ENCODE peak calls at places on chromosomes 12 and 14, in ten cellular contexts. Q is fibroblast of lung, T is cardiac fibroblast, F is AG10803, G is lung, E is HFF-Myc, K is PC-3, N is kidney epithelial cell, V is NB4, L is uterus. B is an unnamed sample.

GRCh38 chr12:8709124-8709830 is 11.5 kb downstream of the RIMKLB start:
- DNase-seq in T (no peak), G (no peak), L (no peak), Q (no peak), N (no peak), V (no peak), E (no peak), F (peak; percentile 35), K (no peak), B (peak; percentile 56)

GRCh38 chr14:91078095-91078737 is 17.8 kb upstream of the RPS6KA5 start:
- DNase-seq in L (no peak), K (no peak), Q (no peak), T (no peak), N (no peak), E (no peak), F (no peak), G (no peak), V (no peak), B (peak; percentile 22)

GRCh38 chr12:2179953-2180736 is 127.4 kb downstream of the CACNA1C start:
- DNase-seq in F (peak; percentile 92), V (no peak), E (peak; percentile 88), T (peak; percentile 96), Q (peak; percentile 95), N (peak; percentile 37), G (no peak), K (peak; percentile 76), L (peak; percentile 82), B (no peak)

GRCh38 chr14:96362071-96362964 is 823 bp downstream of the ATG2B start:
- DNase-seq in L (no peak), G (peak; percentile 60), V (peak; percentile 72), E (no peak), T (peak; percentile 42), N (peak; percentile 14), K (peak; percentile 71), F (peak; percentile 25), Q (peak; percentile 38), B (peak; percentile 77)

GRCh38 chr12:100799770-100800169 is 5.2 kb downstream of the ANO4 start:
- DNase-seq in N (no peak), T (no peak), V (no peak), L (no peak), E (no peak), Q (peak; percentile 46), F (peak; percentile 33), G (no peak), K (peak; percentile 27), B (no peak)

GRCh38 chr14:70708717-70709570 is 67.2 kb downstream of the TTC9 start:
- DNase-seq in V (no peak), L (no peak), E (no peak), K (no peak), T (no peak), N (no peak), G (no peak), F (no peak), Q (no peak), B (no peak)

GRCh38 chr12:24943947-24944597 is 4.8 kb downstream of the BCAT1 start:
- DNase-seq in T (no peak), N (no peak), Q (peak; percentile 81), G (no peak), K (no peak), V (no peak), F (no peak), L (no peak), E (no peak), B (no peak)

GRCh38 chr14:23121401-23121800 is 2.3 kb upstream of the CEBPE start:
- DNase-seq in E (no peak), V (no peak), F (peak; percentile 71), G (no peak), K (peak; percentile 49), T (peak; percentile 94), N (peak; percentile 55), Q (peak; percentile 82), L (peak; percentile 74), B (peak; percentile 74)

GRCh38 chr12:98490491-98491453 is 24.6 kb upstream of the TMPO start:
- DNase-seq in V (peak; percentile 88), T (peak; percentile 92), N (peak; percentile 74), F (peak; percentile 89), L (peak; percentile 91), Q (peak; percentile 88), K (peak; percentile 90), G (peak; percentile 87), E (peak; percentile 83), B (peak; percentile 94)

GRCh38 chr12:87439990-87440827 is 589.0 kb downstream of the C12orf50 start:
- DNase-seq in L (no peak), G (no peak), T (peak; percentile 87), F (peak; percentile 66), E (peak; percentile 4), V (peak; percentile 19), N (peak; percentile 95), K (peak; percentile 95), Q (peak; percentile 97), B (peak; percentile 77)

GRCh38 chr14:62029569-62029924 is 267.3 kb downstream of the SNAPC1 start:
- DNase-seq in N (no peak), V (no peak), K (no peak), Q (no peak), E (no peak), F (no peak), G (no peak), T (no peak), L (no peak), B (no peak)

GRCh38 chr14:62030387-62030786 is 268.2 kb downstream of the SNAPC1 start:
- DNase-seq in T (no peak), Q (no peak), V (no peak), F (no peak), G (no peak), E (no peak), L (no peak), K (no peak), N (no peak), B (no peak)

GRCh38 chr14:62031504-62031903 is 269.3 kb downstream of the SNAPC1 start:
- DNase-seq in L (no peak), G (no peak), V (no peak), T (no peak), N (no peak), Q (no peak), F (no peak), E (no peak), K (peak; percentile 74), B (no peak)

DNA sequence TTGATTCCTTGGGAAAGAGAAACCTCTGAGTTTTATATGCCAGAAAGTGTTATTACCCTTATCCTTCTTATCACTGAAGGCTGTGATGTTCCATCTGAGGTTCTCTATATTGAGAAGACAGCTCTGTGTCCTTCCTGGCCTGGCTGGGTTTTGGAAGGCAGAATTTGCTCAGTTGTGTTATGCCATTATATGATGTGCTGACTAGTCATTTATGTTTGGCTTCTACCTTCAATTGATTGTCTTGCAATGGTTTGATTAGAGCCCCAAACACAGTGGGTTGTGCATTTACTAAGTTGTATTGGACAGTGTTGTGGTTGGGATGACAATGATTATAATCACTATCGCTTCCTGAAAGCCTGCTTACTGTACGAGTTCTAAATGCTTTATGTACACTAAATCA is 265.7 kb downstream of the SNAPC1 start:
- DNase-seq in L (no peak), F (no peak), Q (no peak), T (no peak), N (no peak), K (no peak), V (no peak), G (no peak), E (no peak), B (no peak)
- TF ChIP-seq CTCF in L (no peak), F (no peak), Q (no peak), T (no peak), N (no peak), K (no peak), V (no peak), G (no peak), E (no peak), B (no peak)

GRCh38 chr14:24432259-24433131 is 2.7 kb downstream of the KHNYN start:
- DNase-seq in Q (no peak), G (no peak), E (no peak), T (no peak), F (no peak), V (no peak), L (no peak), N (no peak), K (no peak), B (no peak)
- H3K4me3 ChIP-seq in Q (no peak overlapping the region), G (no peak overlapping the region), E (peak overlapping the region; percentile 61), T (peak overlapping the region; percentile 84), F (peak overlapping the region; percentile 79), V (peak overlapping the region; percentile 28), L (no peak overlapping the region), N (no peak overlapping the region), K (peak overlapping the region; percentile 98), B (peak overlapping the region; percentile 88)

DNA sequence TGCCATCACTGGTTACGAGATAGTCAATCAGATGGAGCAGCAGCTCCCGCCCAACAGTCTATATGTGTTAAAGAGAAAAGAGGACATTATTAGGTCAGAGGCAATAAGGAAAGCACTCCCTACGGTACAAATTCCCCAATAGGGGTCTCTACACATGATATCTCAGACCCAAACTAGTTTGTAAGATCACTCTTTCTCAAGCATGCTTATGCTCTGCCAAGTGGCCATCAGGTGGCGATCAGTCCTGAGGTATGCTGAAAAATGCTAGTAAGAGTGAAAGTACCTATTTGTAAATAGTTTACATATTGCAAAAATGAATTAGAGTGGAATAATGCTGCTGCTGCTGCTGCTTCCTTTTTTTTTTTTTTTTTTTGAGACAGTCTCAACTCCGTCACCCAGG is 61.1 kb downstream of the CPM start:
- DNase-seq in F (no peak), G (no peak), V (peak; percentile 68), K (peak; percentile 62), E (no peak), L (no peak), N (no peak), Q (no peak), T (peak; percentile 41), B (no peak)
- TF ChIP-seq CTCF in F (peak; percentile 38), G (no peak), V (peak; percentile 54), K (peak; percentile 76), E (peak; percentile 44), L (no peak), N (peak; percentile 46), Q (peak; percentile 27), T (peak; percentile 39), B (peak; percentile 27)

GRCh38 chr12:6268484-6269157 is 41.9 kb upstream of the PLEKHG6 start:
- DNase-seq in F (no peak), G (no peak), T (no peak), N (no peak), Q (no peak), V (no peak), K (no peak), E (no peak), L (no peak), B (no peak)
- H3K4me3 ChIP-seq in F (no peak overlapping the region), G (no peak overlapping the region), T (no peak overlapping the region), N (no peak overlapping the region), Q (no peak overlapping the region), V (no peak overlapping the region), K (no peak overlapping the region), E (no peak overlapping the region), L (no peak overlapping the region), B (no peak overlapping the region)

GRCh38 chr14:59189281-59189821 is 884 bp downstream of the DAAM1 start:
- DNase-seq in N (no peak), T (peak; percentile 33), V (peak; percentile 50), F (no peak), E (no peak), L (peak; percentile 30), K (peak; percentile 52), G (no peak), Q (peak; percentile 27), B (no peak)
- TF ChIP-seq CTCF in N (no peak), T (no peak), V (no peak), F (peak; percentile 13), E (no peak), L (no peak), K (peak; percentile 22), G (no peak), Q (no peak), B (no peak)

GRCh38 chr14:104688505-104688754 is 988 bp upstream of the INF2 start:
- DNase-seq in T (no peak), N (no peak), F (no peak), L (no peak), V (no peak), Q (no peak), K (no peak), G (no peak), E (no peak), B (no peak)
- H3K4me3 ChIP-seq in T (peak overlapping the region; percentile 5), N (no peak overlapping the region), F (no peak overlapping the region), L (no peak overlapping the region), V (no peak overlapping the region), Q (no peak overlapping the region), K (peak overlapping the region; percentile 76), G (no peak overlapping the region), E (no peak overlapping the region), B (peak overlapping the region; percentile 97)